ENCODE peak calls at places on chromosomes 4 and X, in five cellular contexts. T, P, J, A and H are unnamed samples.

GRCh38 chrX:71252221-71252620 is 1.7 kb downstream of the ZMYM3 start:
- DNase-seq in T (no peak), P (no peak), J (no peak), A (no peak), H (no peak)

GRCh38 chrX:53547668-53548067 is 113.5 kb upstream of the HSD17B10 start:
- DNase-seq in T (no peak), P (no peak), J (no peak), A (no peak), H (no peak)

GRCh38 chr4:162497564-162498167 is 333.9 kb upstream of the FSTL5 start:
- DNase-seq in T (peak; percentile 63), P (no peak), J (peak; percentile 65), A (peak; percentile 42), H (no peak)

GRCh38 chrX:153633607-153634180 is 13.3 kb upstream of the DUSP9 start:
- DNase-seq in T (no peak), P (no peak), J (no peak), A (no peak), H (no peak)

GRCh38 chr4:57109847-57110634 is at the start of gene IGFBP7:
- DNase-seq in T (no peak), P (peak; percentile 80), J (peak; percentile 72), A (no peak), H (no peak)

GRCh38 chrX:119984652-119985051 is 41.1 kb upstream of the NKAP start:
- DNase-seq in T (no peak), P (no peak), J (no peak), A (no peak), H (no peak)

GRCh38 chr4:7928711-7929505 is 10.8 kb downstream of the AFAP1 start:
- DNase-seq in T (peak; percentile 53), P (no peak), J (no peak), A (no peak), H (no peak)

GRCh38 chrX:128052303-128052702 is at the start of gene ACTRT1:
- DNase-seq in T (no peak), P (no peak), J (no peak), A (no peak), H (no peak)

GRCh38 chr4:7966281-7967062 is 26.8 kb upstream of the AFAP1 start:
- DNase-seq in T (no peak), P (no peak), J (no peak), A (no peak), H (no peak)

GRCh38 chr4:88018471-88018870 is 11.0 kb downstream of the PKD2 start:
- DNase-seq in T (peak; percentile 82), P (no peak), J (peak; percentile 87), A (peak; percentile 52), H (no peak)

GRCh38 chrX:314781-315595 is 3.6 kb downstream of the GTPBP6 start:
- DNase-seq in T (peak; percentile 13), P (peak; percentile 37), J (no peak), A (no peak), H (no peak)

GRCh38 chr4:171308661-171309060 is 504.5 kb upstream of the GALNTL6 start:
- DNase-seq in T (no peak), P (no peak), J (no peak), A (no peak), H (no peak)

GRCh38 chr4:8278421-8279287 is 9.1 kb downstream of the HTRA3 start:
- DNase-seq in T (peak; percentile 93), P (peak; percentile 70), J (peak; percentile 95), A (peak; percentile 93), H (no peak)

GRCh38 chrX:27186671-27187070 is 276.5 kb downstream of the PPP4R3C start:
- DNase-seq in T (peak; percentile 51), P (no peak), J (peak; percentile 31), A (peak; percentile 28), H (no peak)

GRCh38 chr4:158282252-158282651 is 72.0 kb downstream of the TMEM144 start:
- DNase-seq in T (peak; percentile 47), P (no peak), J (peak; percentile 15), A (peak; percentile 40), H (no peak)

GRCh38 chrX:47098746-47099145 is 20.5 kb downstream of the RGN start:
- DNase-seq in T (no peak), P (no peak), J (no peak), A (no peak), H (no peak)

GRCh38 chr4:140654516-140654855 is 85.7 kb upstream of the UCP1 start:
- DNase-seq in T (no peak), P (no peak), J (peak; percentile 49), A (peak; percentile 18), H (no peak)

GRCh38 chr4:1052231-1052671 is 40.8 kb downstream of the FGFRL1 start:
- DNase-seq in T (no peak), P (peak; percentile 24), J (no peak), A (no peak), H (no peak)

GRCh38 chrX:77003956-77004355 is 443.2 kb upstream of the FGF16 start:
- DNase-seq in T (no peak), P (no peak), J (no peak), A (no peak), H (no peak)

GRCh38 chrX:100868273-100868672 is 5.9 kb downstream of the NOX1 start:
- DNase-seq in T (no peak), P (no peak), J (no peak), A (no peak), H (no peak)

GRCh38 chrX:106612403-106612789 is 618 bp downstream of the RADX start:
- DNase-seq in T (no peak), P (no peak), J (no peak), A (no peak), H (no peak)

GRCh38 chrX:41602946-41603345 is 85.8 kb upstream of the GPR34 start:
- DNase-seq in T (no peak), P (no peak), J (peak; percentile 46), A (peak; percentile 9), H (no peak)

GRCh38 chrX:41607264-41607832 is 81.4 kb upstream of the GPR34 start:
- DNase-seq in T (no peak), P (no peak), J (no peak), A (no peak), H (no peak)

GRCh38 chrX:41603591-41603990 is 85.2 kb upstream of the GPR34 start:
- DNase-seq in T (no peak), P (no peak), J (no peak), A (no peak), H (no peak)

GRCh38 chrX:41605144-41605543 is 83.6 kb upstream of the GPR34 start:
- DNase-seq in T (no peak), P (no peak), J (no peak), A (no peak), H (no peak)

DNA sequence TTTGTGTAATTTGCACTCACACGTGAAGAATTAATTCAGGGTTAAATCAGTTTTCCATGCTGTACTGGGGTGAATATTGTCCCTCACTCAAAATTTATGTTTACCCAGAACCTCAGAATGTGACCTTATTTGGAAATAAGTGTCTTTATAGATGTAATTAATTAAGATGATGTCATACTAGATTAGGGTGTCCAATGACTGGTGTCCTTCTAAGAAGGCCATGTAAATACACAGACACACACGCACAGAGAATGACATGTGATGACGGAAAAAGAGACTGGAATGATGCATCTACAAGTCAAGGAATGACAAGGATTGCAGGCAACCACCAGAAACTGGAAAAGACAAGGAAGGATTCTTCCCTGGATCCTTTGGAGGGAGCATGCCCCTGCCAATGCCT is 84.6 kb upstream of the GPR34 start:
- DNase-seq in T (no peak), P (no peak), J (no peak), A (no peak), H (no peak)
- H3K27me3 ChIP-seq in T (no peaks in the 10 kb centered on the region), P (no peaks in the 10 kb centered on the region), J (no peaks in the 10 kb centered on the region), A (no peaks in the 10 kb centered on the region), H (no peaks in the 10 kb centered on the region)

GRCh38 chr4:184807797-184808718 is 17.7 kb downstream of the ACSL1 start:
- DNase-seq in T (peak; percentile 86), P (no peak), J (peak; percentile 52), A (peak; percentile 91), H (no peak)
- H3K27ac ChIP-seq in T (no peak overlapping the region), P (no peak overlapping the region), J (no peak overlapping the region), A (no peak overlapping the region), H (no peak overlapping the region)

DNA sequence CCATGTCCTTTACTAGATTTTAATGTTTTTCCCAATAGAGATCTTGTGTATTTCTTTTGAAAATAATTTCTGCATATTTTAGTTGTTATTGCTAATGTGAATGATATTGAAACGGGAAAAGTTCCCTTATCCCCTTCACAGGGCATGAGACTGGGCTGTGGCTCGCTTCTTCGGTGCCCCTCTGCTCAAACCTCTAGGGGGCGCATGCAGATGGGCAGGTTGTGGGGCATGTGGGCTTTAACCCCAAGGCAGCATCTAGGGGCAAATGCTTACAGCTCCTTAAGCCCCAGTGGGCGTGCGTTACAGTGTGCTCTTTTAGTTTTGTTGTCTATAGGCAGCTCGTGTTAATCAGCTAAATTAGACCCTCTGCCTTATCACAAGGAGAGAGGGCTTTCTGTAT is 194.7 kb downstream of the OPHN1 start:
- DNase-seq in T (no peak), P (no peak), J (no peak), A (no peak), H (no peak)
- TF ChIP-seq CTCF in T (peak; percentile 18), P (no peak), J (peak; percentile 41), A (peak; percentile 28), H (no peak)

GRCh38 chr4:152678841-152679240 is 956 bp downstream of the TMEM154 start:
- DNase-seq in T (no peak), P (no peak), J (no peak), A (no peak), H (no peak)

GRCh38 chr4:152682143-152682542 is 2.3 kb upstream of the TMEM154 start:
- DNase-seq in T (no peak), P (no peak), J (no peak), A (no peak), H (no peak)

GRCh38 chr4:152676052-152676854 is 3.5 kb downstream of the TMEM154 start:
- DNase-seq in T (no peak), P (no peak), J (no peak), A (no peak), H (no peak)

GRCh38 chr4:152680988-152681731 is 1.4 kb upstream of the TMEM154 start:
- DNase-seq in T (peak; percentile 36), P (no peak), J (peak; percentile 46), A (peak; percentile 59), H (no peak)

DNA sequence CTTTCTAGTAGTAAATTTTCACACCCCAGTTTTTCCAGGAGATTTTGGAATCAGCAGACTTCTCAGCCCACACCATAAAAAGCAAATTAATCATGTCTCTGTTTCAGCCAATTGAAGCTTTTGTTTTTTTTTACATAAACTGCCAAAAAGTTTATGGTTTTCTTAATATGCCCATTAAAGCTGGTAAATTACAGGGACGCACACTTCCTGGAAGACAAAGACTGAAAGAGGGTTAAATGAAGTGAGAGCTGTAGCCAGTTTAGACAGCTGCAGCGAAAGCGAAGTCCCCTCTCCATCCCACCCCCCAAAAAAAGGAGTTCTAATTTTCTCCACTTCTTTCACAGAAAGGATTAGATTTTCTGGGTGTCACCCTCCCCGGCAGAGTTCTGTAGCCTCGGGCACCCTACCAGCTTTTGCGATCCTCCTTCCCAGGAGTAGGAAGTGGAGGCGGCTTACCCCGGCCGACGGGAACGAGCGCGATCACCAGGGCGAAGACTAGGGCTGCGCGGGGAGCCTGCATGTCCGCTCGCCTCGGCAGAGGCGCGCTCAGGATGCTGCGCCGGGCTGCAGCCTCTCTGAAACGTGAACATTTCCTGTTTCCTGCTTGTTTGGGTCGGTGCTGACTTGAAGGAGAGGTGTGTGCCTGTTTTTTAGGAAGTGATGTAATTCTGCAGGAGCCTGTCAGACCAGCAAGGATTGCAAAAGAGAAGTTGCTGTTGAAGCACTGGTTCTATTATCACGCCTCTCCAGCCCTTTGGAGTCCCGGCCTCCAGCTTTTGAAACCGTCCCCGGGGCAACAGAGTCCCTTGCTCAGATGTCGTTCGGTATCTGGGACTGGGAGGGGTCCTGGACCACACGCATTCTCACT is at the start of gene TMEM154:
- DNase-seq in T (peak; percentile 69), P (peak; percentile 58), J (peak; percentile 91), A (peak; percentile 53), H (peak; percentile 66)
- H3K27me3 ChIP-seq in T (no peaks in the 10 kb centered on the region), P (no peaks in the 10 kb centered on the region), J (peaks cover 49% of the 10 kb centered on the region), A (peaks cover 12% of the 10 kb centered on the region), H (no peaks in the 10 kb centered on the region)